ENCODE peak calls at places on chromosomes 4 and X, in six cellular contexts. C, M, R, Y, N and V are unnamed samples. For H3K4me1, the result is how much of the 10 kb centered on the place peaks cover.

GRCh38 chr4:32106767-32107166 is 1386.6 kb downstream of the PCDH7 start:
- DNase-seq in C (no peak), M (no peak), R (no peak), Y (no peak), N (no peak), V (no peak)

GRCh38 chr4:3834186-3834920 is 68.2 kb downstream of the ADRA2C start:
- DNase-seq in C (no peak), M (no peak), R (no peak), Y (peak), N (no peak), V (no peak)

GRCh38 chr4:184003433-184003832 is 98.3 kb downstream of the STOX2 start:
- DNase-seq in C (no peak), M (no peak), R (no peak), Y (no peak), N (no peak), V (no peak)

GRCh38 chr4:153931804-153932203 is 142.9 kb upstream of the SFRP2 start:
- DNase-seq in C (no peak), M (no peak), R (no peak), Y (no peak), N (no peak), V (no peak)

GRCh38 chr4:21790437-21791029 is 158.0 kb downstream of the KCNIP4 start:
- DNase-seq in C (no peak), M (no peak), R (no peak), Y (no peak), N (peak), V (no peak)

GRCh38 chr4:172726001-172726423 is 442.6 kb upstream of the GALNT7 start:
- DNase-seq in C (no peak), M (peak), R (peak), Y (no peak), N (no peak), V (no peak)

GRCh38 chr4:3821580-3822229 is 55.5 kb downstream of the ADRA2C start:
- DNase-seq in C (no peak), M (no peak), R (no peak), Y (no peak), N (no peak), V (no peak)

GRCh38 chr4:26407466-26407865 is 82.8 kb downstream of the CCKAR start:
- DNase-seq in C (no peak), M (no peak), R (no peak), Y (no peak), N (no peak), V (no peak)

GRCh38 chr4:71066737-71067716 is 73.6 kb downstream of the DCK start:
- DNase-seq in C (no peak), M (no peak), R (no peak), Y (no peak), N (no peak), V (no peak)

GRCh38 chr4:1130318-1131186 is 17.2 kb upstream of the RNF212 start:
- DNase-seq in C (no peak), M (peak), R (peak), Y (no peak), N (peak), V (no peak)

GRCh38 chr4:7187297-7187592 is 5.1 kb upstream of the SORCS2 start:
- DNase-seq in C (peak), M (no peak), R (no peak), Y (no peak), N (no peak), V (no peak)

GRCh38 chr4:113183032-113183573 is 133.7 kb downstream of the ANK2 start:
- DNase-seq in C (no peak), M (no peak), R (no peak), Y (no peak), N (no peak), V (no peak)
- H3K4me1 ChIP-seq in C (under half), M (under half), R (under half), Y (under half), N (under half), V (under half)

DNA sequence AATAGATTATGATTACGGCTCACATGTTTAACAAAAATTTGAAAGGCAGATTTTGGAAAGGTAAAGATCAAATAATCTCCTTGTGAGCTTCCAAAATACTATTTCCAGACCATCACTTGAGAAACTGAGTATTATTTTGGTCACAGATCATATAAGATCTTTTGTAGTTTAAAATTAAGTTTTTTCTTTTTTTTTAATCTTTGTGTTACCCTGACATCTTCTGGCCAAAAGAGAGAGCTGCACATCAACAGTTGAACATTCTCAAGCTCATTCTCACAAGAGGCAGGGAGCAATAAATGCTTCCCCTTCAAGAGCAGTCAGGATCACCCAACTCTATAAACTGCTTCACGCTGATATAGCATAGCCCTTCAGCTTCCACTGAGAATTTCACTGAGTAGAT is 15.9 kb downstream of the TMEM192 start:
- DNase-seq in C (no peak), M (no peak), R (no peak), Y (no peak), N (peak), V (no peak)
- TF ChIP-seq CTCF in C (no peak), M (peak), R (peak), Y (peak), N (peak), V (no peak)

DNA sequence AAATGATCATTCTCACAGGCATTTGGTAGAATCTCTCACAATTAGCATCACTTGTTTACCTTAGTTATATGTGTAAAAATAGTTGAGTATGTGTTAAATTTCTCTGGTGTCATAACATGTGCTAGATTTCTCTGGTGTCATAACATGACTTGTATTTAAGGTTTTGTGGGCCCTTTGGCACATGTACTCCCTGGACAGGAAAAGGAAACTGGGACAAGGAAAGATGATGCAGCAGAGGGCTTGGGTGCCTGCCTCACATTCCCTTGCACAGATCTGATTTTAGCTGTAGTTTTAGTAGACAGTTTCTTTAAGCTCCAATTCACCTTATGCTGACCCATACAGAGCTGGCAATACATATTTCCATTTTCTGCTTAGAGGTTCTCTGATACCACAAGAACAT is 726.0 kb downstream of the C4orf33 start:
- DNase-seq in C (no peak), M (no peak), R (no peak), Y (no peak), N (peak), V (no peak)
- TF ChIP-seq POLR2AphosphoS5 in C (no peak), M (no peak), R (no peak), Y (no peak), N (no peak), V (no peak)

GRCh38 chr4:30836231-30836630 is 116.1 kb downstream of the PCDH7 start:
- DNase-seq in C (no peak), M (no peak), R (no peak), Y (no peak), N (peak), V (no peak)
- H3K4me1 ChIP-seq in C (under half), M (under half), R (under half), Y (under half), N (under half), V (under half)

GRCh38 chr4:103429283-103429682 is 231.1 kb upstream of the CENPE start:
- DNase-seq in C (no peak), M (no peak), R (no peak), Y (no peak), N (no peak), V (no peak)
- TF ChIP-seq CTCF in C (no peak), M (no peak), R (no peak), Y (no peak), N (no peak), V (no peak)

GRCh38 chrX:80879143-80879542 is 69.5 kb upstream of the BRWD3 start:
- DNase-seq in C (no peak), M (peak), R (no peak), Y (no peak), N (no peak), V (no peak)

GRCh38 chrX:80879916-80880315 is 70.2 kb upstream of the BRWD3 start:
- DNase-seq in C (no peak), M (no peak), R (no peak), Y (no peak), N (no peak), V (no peak)

DNA sequence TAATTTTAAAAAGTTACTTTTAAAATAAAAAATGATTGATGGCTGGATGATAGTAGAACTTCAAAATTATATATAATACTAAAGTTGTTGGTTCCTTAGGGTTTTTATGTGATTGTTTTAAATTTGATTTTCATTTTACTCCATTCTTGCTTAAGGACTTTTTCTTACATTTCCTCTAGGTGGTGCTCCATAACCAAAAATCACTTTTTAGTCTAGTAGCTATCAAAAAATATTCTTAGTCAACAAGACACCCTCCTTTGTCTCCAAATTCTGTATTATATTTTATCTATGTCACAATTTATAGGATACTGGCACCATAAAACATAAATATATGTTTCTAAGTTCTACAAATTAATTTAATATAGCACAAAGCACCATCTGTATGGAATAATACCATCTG is 67.2 kb upstream of the BRWD3 start:
- DNase-seq in C (no peak), M (no peak), R (no peak), Y (no peak), N (peak), V (no peak)
- TF ChIP-seq POLR2AphosphoS5 in C (no peak), M (no peak), R (no peak), Y (no peak), N (no peak), V (no peak)

DNA sequence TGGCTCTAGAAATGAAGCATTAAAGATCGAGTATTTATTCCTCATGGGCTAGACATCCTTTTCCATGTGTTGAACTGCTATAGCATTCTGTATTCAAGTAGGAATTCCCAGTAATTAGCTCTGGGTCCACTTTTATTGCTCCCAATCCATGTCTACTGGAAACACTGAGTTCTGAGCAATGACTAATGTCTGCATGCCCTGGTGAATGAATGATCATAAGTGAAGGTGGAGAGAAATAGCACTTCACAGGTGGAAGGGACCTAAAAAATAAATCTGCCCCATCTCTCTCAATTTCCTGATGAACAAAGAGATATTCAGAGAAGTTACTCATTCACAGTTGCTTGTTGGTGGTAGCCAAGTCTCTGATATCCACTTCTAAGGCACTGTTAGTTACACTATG is 34.6 kb upstream of the CXCL8 start:
- DNase-seq in C (no peak), M (no peak), R (no peak), Y (no peak), N (no peak), V (no peak)
- H3K4me1 ChIP-seq in C (under half), M (under half), R (under half), Y (under half), N (half or more), V (under half)